ENCODE peak calls at places on chromosomes 5 and 9, in seven cellular contexts. Q, T, C, S, P, A and V are unnamed samples.

GRCh38 chr9:71627537-71627936 is 140.8 kb downstream of the CEMIP2 start:
- DNase-seq in P (no peak), C (no peak), Q (no peak), A (no peak), S (no peak), T (no peak), V (no peak)

GRCh38 chr5:84861306-84861705 is 476.6 kb upstream of the EDIL3 start:
- DNase-seq in A (no peak), Q (no peak), C (no peak), T (no peak), S (no peak), P (no peak), V (no peak)

GRCh38 chr5:107671742-107672211 is 1.0 kb upstream of the EFNA5 start:
- DNase-seq in C (no peak), A (peak), Q (peak), T (peak), S (peak), P (no peak), V (peak)

GRCh38 chr9:19193029-19193324 is 37.5 kb upstream of the DENND4C start:
- DNase-seq in S (no peak), T (no peak), Q (no peak), C (no peak), A (no peak), P (no peak), V (no peak)

GRCh38 chr5:139733289-139733688 is 62.3 kb upstream of the PSD2 start:
- DNase-seq in A (no peak), Q (no peak), C (no peak), S (no peak), P (no peak), T (no peak), V (no peak)

GRCh38 chr5:151298063-151298462 is 5.5 kb downstream of the SLC36A3 start:
- DNase-seq in A (no peak), P (peak), Q (peak), T (no peak), C (no peak), S (no peak), V (no peak)

GRCh38 chr5:27191786-27192505 is 153.6 kb upstream of the CDH9 start:
- DNase-seq in Q (no peak), T (no peak), P (no peak), C (no peak), A (no peak), S (no peak), V (no peak)

GRCh38 chr5:130471-131175 is 38.7 kb downstream of the PLEKHG4B start:
- DNase-seq in P (no peak), Q (no peak), T (no peak), C (no peak), A (no peak), S (no peak), V (no peak)

GRCh38 chr5:548256-548655 is 24.0 kb upstream of the SLC9A3 start:
- DNase-seq in A (no peak), C (no peak), Q (no peak), T (peak), S (no peak), P (no peak), V (no peak)